ENCODE peak calls at places on chromosome 6, in ten cellular contexts. E is PC-9, K is OCI-LY7, U is cerebellar cortex, L is ovary, D is iPS DF 19.7, M is LoVo, S is HEK293T, T is neural progenitor cell, J is mucosa of descending colon. B is an unnamed sample.

GRCh38 chr6:41228616-41229015 is 467 bp downstream of the TREML4 start:
- DNase-seq in E (no peak), K (no peak), U (no peak), L (no peak), D (no peak), M (no peak), S (peak), T (peak), J (no peak), B (no peak)

GRCh38 chr6:166575190-166575589 is 11.3 kb downstream of the RAMACL start:
- DNase-seq in E (no peak), K (no peak), U (peak), L (peak), D (no peak), M (no peak), S (no peak), T (no peak), J (no peak), B (no peak)

GRCh38 chr6:26743941-26744699 is 84.6 kb upstream of the ZNF322 start:
- DNase-seq in E (no peak), K (no peak), U (no peak), L (no peak), D (no peak), M (no peak), S (no peak), T (peak), J (no peak), B (no peak)

GRCh38 chr6:44036699-44037101 is 90.6 kb downstream of the MRPL14 start:
- DNase-seq in E (no peak), K (no peak), U (no peak), L (no peak), D (no peak), M (no peak), S (no peak), T (no peak), J (no peak), B (no peak)

GRCh38 chr6:106702451-106703110 is 73.2 kb downstream of the QRSL1 start:
- DNase-seq in E (no peak), K (peak), U (no peak), L (no peak), D (no peak), M (no peak), S (no peak), T (no peak), J (no peak), B (no peak)

GRCh38 chr6:56026461-56027180 is 151.2 kb upstream of the BMP5 start:
- DNase-seq in E (peak), K (no peak), U (no peak), L (no peak), D (no peak), M (no peak), S (no peak), T (no peak), J (no peak), B (no peak)

GRCh38 chr6:55636406-55637102 is 57.6 kb upstream of the HMGCLL1 start:
- DNase-seq in E (peak), K (no peak), U (no peak), L (no peak), D (no peak), M (no peak), S (no peak), T (no peak), J (no peak), B (no peak)

GRCh38 chr6:144434308-144434990 is 149.3 kb downstream of the UTRN start:
- DNase-seq in E (peak), K (no peak), U (no peak), L (no peak), D (no peak), M (no peak), S (no peak), T (no peak), J (no peak), B (no peak)

GRCh38 chr6:18245642-18246041 is 18.7 kb downstream of the DEK start:
- DNase-seq in E (no peak), K (no peak), U (no peak), L (no peak), D (no peak), M (no peak), S (no peak), T (no peak), J (no peak), B (no peak)

GRCh38 chr6:158019416-158019815 is 37.8 kb downstream of the SYNJ2 start:
- DNase-seq in E (no peak), K (no peak), U (no peak), L (no peak), D (no peak), M (no peak), S (no peak), T (no peak), J (peak), B (no peak)

GRCh38 chr6:26273673-26274595 is 91.1 kb upstream of the BTN3A2 start:
- DNase-seq in E (no peak), K (peak), U (peak), L (no peak), D (no peak), M (no peak), S (no peak), T (no peak), J (no peak), B (no peak)

GRCh38 chr6:27293436-27294152 is 18.5 kb downstream of the POM121L2 start:
- DNase-seq in E (peak), K (no peak), U (peak), L (no peak), D (no peak), M (no peak), S (peak), T (peak), J (no peak), B (no peak)

GRCh38 chr6:7827142-7827541 is 83.4 kb downstream of the TXNDC5 start:
- DNase-seq in E (no peak), K (no peak), U (no peak), L (no peak), D (no peak), M (no peak), S (no peak), T (no peak), J (no peak), B (no peak)

GRCh38 chr6:7165002-7165735 is 57.4 kb downstream of the RREB1 start:
- DNase-seq in E (no peak), K (no peak), U (no peak), L (peak), D (no peak), M (no peak), S (no peak), T (no peak), J (no peak), B (no peak)

GRCh38 chr6:6884193-6884627 is 223.6 kb upstream of the RREB1 start:
- DNase-seq in E (no peak), K (no peak), U (no peak), L (no peak), D (no peak), M (no peak), S (no peak), T (no peak), J (no peak), B (no peak)

GRCh38 chr6:34067814-34068213 is 78.1 kb downstream of the GRM4 start:
- DNase-seq in E (peak), K (peak), U (peak), L (no peak), D (no peak), M (no peak), S (no peak), T (no peak), J (peak), B (no peak)

GRCh38 chr6:130029163-130029562 is 10.8 kb downstream of the L3MBTL3 start:
- DNase-seq in E (no peak), K (no peak), U (no peak), L (no peak), D (no peak), M (no peak), S (no peak), T (no peak), J (no peak), B (no peak)

GRCh38 chr6:11043961-11044711 is at the start of gene ELOVL2:
- DNase-seq in E (peak), K (no peak), U (no peak), L (no peak), D (no peak), M (no peak), S (peak), T (peak), J (no peak), B (no peak)

GRCh38 chr6:5517781-5518180 is 256.5 kb downstream of the FARS2 start:
- DNase-seq in E (no peak), K (no peak), U (no peak), L (no peak), D (no peak), M (no peak), S (no peak), T (no peak), J (no peak), B (no peak)

GRCh38 chr6:150622941-150623874 is 23.5 kb downstream of the PLEKHG1 start:
- DNase-seq in E (no peak), K (peak), U (peak), L (no peak), D (no peak), M (no peak), S (no peak), T (no peak), J (no peak), B (no peak)

GRCh38 chr6:53603381-53604121 is 58.6 kb upstream of the GCLC start:
- DNase-seq in E (no peak), K (no peak), U (peak), L (no peak), D (no peak), M (no peak), S (no peak), T (no peak), J (no peak), B (peak)

GRCh38 chr6:6723316-6723715 is 134.8 kb downstream of the LY86 start:
- DNase-seq in E (no peak), K (no peak), U (no peak), L (no peak), D (no peak), M (no peak), S (no peak), T (no peak), J (no peak), B (no peak)

GRCh38 chr6:13807691-13808090 is 6.7 kb downstream of the MCUR1 start:
- DNase-seq in E (no peak), K (no peak), U (no peak), L (no peak), D (no peak), M (no peak), S (no peak), T (no peak), J (no peak), B (no peak)

GRCh38 chr6:125170376-125170775 is 16.8 kb downstream of the TPD52L1 start:
- DNase-seq in E (no peak), K (no peak), U (no peak), L (no peak), D (no peak), M (no peak), S (no peak), T (no peak), J (no peak), B (peak)

GRCh38 chr6:154786144-154786868 is 53.1 kb downstream of the SCAF8 start:
- DNase-seq in E (peak), K (no peak), U (no peak), L (no peak), D (no peak), M (no peak), S (no peak), T (no peak), J (no peak), B (no peak)

GRCh38 chr6:30705620-30706019 is 11.5 kb downstream of the MDC1 start:
- DNase-seq in E (no peak), K (no peak), U (no peak), L (no peak), D (no peak), M (no peak), S (no peak), T (no peak), J (no peak), B (no peak)

GRCh38 chr6:83270971-83271714 is 78.0 kb downstream of the RWDD2A start:
- DNase-seq in E (no peak), K (no peak), U (no peak), L (no peak), D (no peak), M (peak), S (no peak), T (no peak), J (no peak), B (no peak)

GRCh38 chr6:38713812-38714211 is 1.3 kb upstream of the DNAH8 start:
- DNase-seq in E (no peak), K (no peak), U (no peak), L (no peak), D (peak), M (no peak), S (no peak), T (no peak), J (peak), B (no peak)

GRCh38 chr6:119132211-119133004 is 53.9 kb upstream of the FAM184A start:
- DNase-seq in E (no peak), K (no peak), U (no peak), L (no peak), D (no peak), M (no peak), S (no peak), T (no peak), J (no peak), B (no peak)

GRCh38 chr6:524803-525202 is 132.1 kb downstream of the HUS1B start:
- DNase-seq in E (no peak), K (peak), U (no peak), L (no peak), D (no peak), M (no peak), S (no peak), T (peak), J (no peak), B (peak)

GRCh38 chr6:135419162-135419561 is 78.4 kb downstream of the AHI1 start:
- DNase-seq in E (no peak), K (no peak), U (no peak), L (no peak), D (no peak), M (no peak), S (no peak), T (no peak), J (no peak), B (no peak)

GRCh38 chr6:43636312-43636667 is 650 bp downstream of the MAD2L1BP start:
- DNase-seq in E (no peak), K (peak), U (peak), L (no peak), D (no peak), M (no peak), S (no peak), T (no peak), J (no peak), B (no peak)

GRCh38 chr6:144330588-144330987 is 45.5 kb downstream of the UTRN start:
- DNase-seq in E (peak), K (no peak), U (no peak), L (no peak), D (peak), M (peak), S (no peak), T (peak), J (peak), B (no peak)

B was measured in midbrain.